ENCODE peak calls at places on chromosomes 3 and 15, in four cellular contexts. N is K562, L is HepG2, T is H1. Z is an unnamed sample.

GRCh38 chr3:59127071-59127470 is 77.2 kb upstream of the CFAP20DC start:
- DNase-seq in N (no peak), L (no peak), T (no peak), Z (no peak)

GRCh38 chr15:22895465-22896190 is 57.2 kb downstream of the NIPA2 start:
- DNase-seq in N (peak; percentile 35), L (no peak), T (no peak), Z (peak; percentile 77)

GRCh38 chr3:126377211-126377610 is 17.5 kb upstream of the CFAP100 start:
- DNase-seq in N (no peak), L (no peak), T (no peak), Z (no peak)

GRCh38 chr3:118534519-118534918 is 500.1 kb downstream of the IGSF11 start:
- DNase-seq in N (no peak), L (no peak), T (no peak), Z (no peak)

GRCh38 chr15:60799885-60800728 is 321.2 kb upstream of the ICE2 start:
- DNase-seq in N (no peak), L (no peak), T (no peak), Z (no peak)

GRCh38 chr3:57546616-57547015 is 2.5 kb upstream of the DNAH12 start:
- DNase-seq in N (no peak), L (no peak), T (no peak), Z (no peak)

GRCh38 chr15:95284487-95284886 is 1046.0 kb upstream of the NR2F2 start:
- DNase-seq in N (no peak), L (no peak), T (no peak), Z (no peak)

GRCh38 chr3:51391566-51392300 is 648 bp downstream of the RBM15B start:
- DNase-seq in N (peak; percentile 52), L (no peak), T (peak; percentile 69), Z (no peak)

GRCh38 chr15:66598095-66598815 is 32.5 kb upstream of the LCTL start:
- DNase-seq in N (no peak), L (no peak), T (no peak), Z (no peak)

GRCh38 chr3:55720614-55721013 is 233.5 kb upstream of the WNT5A start:
- DNase-seq in N (no peak), L (no peak), T (no peak), Z (no peak)

GRCh38 chr3:11774296-11774877 is 72.3 kb downstream of the TAMM41 start:
- DNase-seq in N (peak; percentile 33), L (peak; percentile 52), T (peak; percentile 71), Z (peak; percentile 45)

GRCh38 chr3:138114431-138114918 is 933 bp downstream of the DZIP1L start:
- DNase-seq in N (no peak), L (peak; percentile 9), T (peak; percentile 54), Z (no peak)

GRCh38 chr3:195407511-195408409 is 35.1 kb downstream of the ACAP2 start:
- DNase-seq in N (no peak), L (no peak), T (no peak), Z (no peak)

GRCh38 chr3:132804498-132804897 is 82.3 kb upstream of the NPHP3 start:
- DNase-seq in N (no peak), L (no peak), T (no peak), Z (no peak)

GRCh38 chr3:45655906-45656305 is 33.3 kb upstream of the SACM1L start:
- DNase-seq in N (no peak), L (no peak), T (no peak), Z (no peak)

GRCh38 chr15:80695911-80696651 is 971 bp downstream of the ABHD17C start:
- DNase-seq in N (no peak), L (peak; percentile 20), T (peak; percentile 52), Z (no peak)

GRCh38 chr15:35379972-35380371 is 166.0 kb downstream of the DPH6 start:
- DNase-seq in N (no peak), L (no peak), T (no peak), Z (no peak)

GRCh38 chr3:58962816-58963215 is 87.0 kb downstream of the CFAP20DC start:
- DNase-seq in N (no peak), L (no peak), T (no peak), Z (no peak)

GRCh38 chr3:9713142-9713541 is 9.5 kb downstream of the CPNE9 start:
- DNase-seq in N (no peak), L (no peak), T (no peak), Z (no peak)

GRCh38 chr3:117706037-117706436 is 996.5 kb downstream of the TUSC7 start:
- DNase-seq in N (no peak), L (no peak), T (no peak), Z (no peak)

GRCh38 chr3:133633439-133633838 is 28.3 kb downstream of the TOPBP1 start:
- DNase-seq in N (no peak), L (peak; percentile 34), T (no peak), Z (no peak)

GRCh38 chr15:59437777-59438574 is at the start of gene FAM81A:
- DNase-seq in N (peak; percentile 35), L (no peak), T (peak; percentile 78), Z (peak; percentile 36)

GRCh38 chr15:86336051-86336788 is 256.5 kb downstream of the AGBL1 start:
- DNase-seq in N (no peak), L (no peak), T (no peak), Z (no peak)

GRCh38 chr15:51750186-51750585 is 1.2 kb upstream of the TMOD2 start:
- DNase-seq in N (no peak), L (no peak), T (no peak), Z (no peak)

GRCh38 chr15:73984208-73984979 is 7.7 kb downstream of the STOML1 start:
- DNase-seq in N (no peak), L (no peak), T (no peak), Z (no peak)

GRCh38 chr3:36596411-36596810 is 167.9 kb downstream of the DCLK3 start:
- DNase-seq in N (no peak), L (no peak), T (no peak), Z (no peak)

GRCh38 chr3:36597422-36597821 is 166.9 kb downstream of the DCLK3 start:
- DNase-seq in N (no peak), L (no peak), T (no peak), Z (no peak)

GRCh38 chr3:36595531-36595930 is 168.8 kb downstream of the DCLK3 start:
- DNase-seq in N (no peak), L (no peak), T (no peak), Z (no peak)

GRCh38 chr3:36591959-36592358 is 172.4 kb downstream of the DCLK3 start:
- DNase-seq in N (no peak), L (no peak), T (no peak), Z (no peak)
- TF ChIP-seq CTCF in N (no peak), L (no peak), T (no peak), Z (peak; percentile 24)

DNA sequence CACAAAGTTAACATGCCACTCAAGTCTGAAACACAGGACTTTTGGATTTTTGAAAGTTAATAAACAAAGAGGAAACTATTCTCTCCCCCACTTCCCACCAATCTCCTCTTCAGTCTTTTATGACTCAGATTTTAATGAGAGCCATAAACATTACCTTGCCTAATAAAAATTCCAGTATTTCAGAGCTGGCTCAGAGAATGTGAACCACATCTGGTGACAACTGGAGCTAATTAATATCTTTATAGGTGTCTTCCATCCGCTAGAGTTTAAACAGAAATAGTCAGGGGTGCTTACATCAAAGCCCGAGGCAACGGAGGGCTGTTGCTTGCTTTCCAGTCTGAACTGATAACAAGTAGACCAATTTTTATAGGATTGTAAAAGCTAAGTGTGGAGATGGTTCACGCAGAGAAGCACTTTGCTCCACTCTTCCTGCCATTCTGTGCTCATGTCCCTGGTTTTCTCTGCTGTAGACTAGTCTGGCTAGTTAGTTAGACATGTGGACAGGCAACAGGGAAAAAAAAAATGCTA is 363.6 kb downstream of the NR2F2 start:
- DNase-seq in N (no peak), L (no peak), T (no peak), Z (no peak)
- TF ChIP-seq FOSL1 in N (no peak), L (no peak), T (no peak), Z (no peak)

GRCh38 chr3:108381531-108381930 is 85.2 kb downstream of the HHLA2 start:
- DNase-seq in N (no peak), L (no peak), T (no peak), Z (no peak)
- TF ChIP-seq CTCF in N (no peak), L (no peak), T (peak; percentile 0), Z (no peak)

DNA sequence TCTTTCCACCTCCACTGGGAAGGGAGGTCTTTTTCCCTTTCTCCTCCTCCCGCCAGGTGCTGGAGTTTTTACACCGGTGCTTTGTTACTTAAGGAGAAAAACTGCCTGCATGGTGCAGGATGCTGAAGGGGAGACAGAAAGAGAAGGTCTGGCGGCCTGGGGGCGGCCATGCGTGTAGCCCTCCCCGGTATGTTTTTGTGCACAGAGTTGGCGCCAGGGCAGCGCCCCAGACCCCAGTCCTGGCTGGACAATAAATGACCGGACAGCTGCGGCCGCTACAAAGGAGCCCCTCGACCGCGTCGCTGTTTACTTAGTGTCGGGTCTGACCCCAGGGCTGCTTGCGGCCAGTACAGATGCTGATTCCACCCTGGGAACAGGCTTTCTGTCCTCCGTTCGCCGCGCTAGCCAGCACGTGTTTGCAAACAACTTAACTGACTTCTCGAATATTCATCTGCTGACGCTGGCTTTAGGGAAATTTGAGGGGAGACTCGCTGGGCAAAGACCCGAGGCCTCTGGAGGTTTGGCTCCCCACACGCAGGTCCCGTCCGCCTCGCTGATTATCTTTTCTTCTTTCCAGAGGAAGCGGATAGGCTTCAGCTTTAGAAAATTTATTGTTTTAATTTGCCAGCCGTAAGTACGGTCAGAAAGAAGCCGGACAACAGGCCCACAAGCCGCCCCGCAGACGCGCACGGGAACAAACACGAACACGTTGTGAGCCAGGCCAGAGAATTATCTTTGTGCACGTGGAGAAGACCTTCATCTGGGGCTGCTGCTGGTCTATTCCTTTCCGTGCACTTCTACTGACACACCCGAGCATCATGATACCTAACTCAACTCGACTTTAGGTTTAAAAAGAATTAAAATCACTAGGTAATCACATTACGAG is 46.9 kb downstream of the ZIC4 start:
- DNase-seq in N (no peak), L (no peak), T (peak; percentile 62), Z (no peak)
- TF ChIP-seq FOSL1 in N (no peak), L (no peak), T (no peak), Z (no peak)

GRCh38 chr3:171383206-171384018 is 76.8 kb downstream of the TNIK start:
- DNase-seq in N (no peak), L (no peak), T (no peak), Z (no peak)
- TF ChIP-seq CTCF in N (no peak), L (no peak), T (no peak), Z (no peak)

GRCh38 chr3:65348596-65348995 is 660.8 kb upstream of the ADAMTS9 start:
- DNase-seq in N (no peak), L (no peak), T (no peak), Z (no peak)
- TF ChIP-seq FOSL1 in N (no peak), L (no peak), T (no peak), Z (no peak)

GRCh38 chr3:21292971-21293370 is 458.0 kb downstream of the ZNF385D start:
- DNase-seq in N (no peak), L (no peak), T (no peak), Z (no peak)

GRCh38 chr3:21294768-21295167 is 456.2 kb downstream of the ZNF385D start:
- DNase-seq in N (no peak), L (no peak), T (no peak), Z (no peak)

GRCh38 chr3:21290557-21290956 is 460.5 kb downstream of the ZNF385D start:
- DNase-seq in N (peak; percentile 22), L (no peak), T (no peak), Z (no peak)
- TF ChIP-seq CTCF in N (no peak), L (no peak), T (no peak), Z (peak; percentile 40)

DNA sequence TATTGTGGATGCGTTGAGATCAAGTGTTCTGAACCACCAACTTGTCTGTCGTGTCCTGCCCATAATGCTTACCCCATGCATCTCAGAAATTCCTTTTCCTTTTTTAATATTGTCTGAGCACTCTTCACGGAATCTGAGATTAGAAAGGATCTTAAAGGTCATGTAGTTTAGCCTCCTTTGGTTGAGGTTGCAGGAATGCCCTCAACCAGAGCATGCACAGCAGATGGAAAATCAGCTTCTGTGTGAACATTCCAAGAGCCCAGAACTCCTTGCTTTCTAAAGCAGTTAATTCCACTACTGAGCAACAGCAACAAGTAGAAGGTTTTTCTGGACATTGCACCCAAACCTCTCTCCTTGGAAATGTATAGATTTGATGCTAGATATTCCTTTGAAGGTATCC is 153.7 kb downstream of the TPRG1 start:
- DNase-seq in N (no peak), L (no peak), T (no peak), Z (no peak)
- TF ChIP-seq FOSL1 in N (no peak), L (no peak), T (no peak), Z (no peak)